ENCODE peak calls at places on chromosomes 16 and 17, in four cellular contexts. One of them, this sample, is unnamed.

GRCh38 chr17:27879987-27880608 is 13.1 kb downstream of the LYRM9 start:
- DNase-seq in effector memory CD4-positive, alpha-beta T cell: peak; percentile 45
- DNase-seq in aorta: peak; percentile 81
- DNase-seq in right atrium auricular region: no peak
- DNase-seq in this sample: peak; percentile 79

GRCh38 chr16:11006666-11007065 is 62.3 kb downstream of the CLEC16A start:
- DNase-seq in effector memory CD4-positive, alpha-beta T cell: no peak
- DNase-seq in aorta: no peak
- DNase-seq in right atrium auricular region: no peak
- DNase-seq in this sample: no peak

GRCh38 chr17:77240976-77241375 is 100.2 kb downstream of the SEC14L1 start:
- DNase-seq in effector memory CD4-positive, alpha-beta T cell: no peak
- DNase-seq in aorta: no peak
- DNase-seq in right atrium auricular region: no peak
- DNase-seq in this sample: no peak

GRCh38 chr16:81671738-81672597 is 107.1 kb upstream of the PLCG2 start:
- DNase-seq in effector memory CD4-positive, alpha-beta T cell: no peak
- DNase-seq in aorta: peak; percentile 62
- DNase-seq in right atrium auricular region: no peak
- DNase-seq in this sample: no peak

GRCh38 chr16:11105038-11105903 is 150.7 kb downstream of the SOCS1 start:
- DNase-seq in effector memory CD4-positive, alpha-beta T cell: no peak
- DNase-seq in aorta: no peak
- DNase-seq in right atrium auricular region: peak; percentile 73
- DNase-seq in this sample: peak; percentile 61

GRCh38 chr17:80794281-80795089 is 197.2 kb upstream of the CHMP6 start:
- DNase-seq in effector memory CD4-positive, alpha-beta T cell: no peak
- DNase-seq in aorta: peak; percentile 25
- DNase-seq in right atrium auricular region: no peak
- DNase-seq in this sample: no peak

GRCh38 chr16:78727536-78727935 is 628.1 kb downstream of the WWOX start:
- DNase-seq in effector memory CD4-positive, alpha-beta T cell: no peak
- DNase-seq in aorta: no peak
- DNase-seq in right atrium auricular region: no peak
- DNase-seq in this sample: no peak

GRCh38 chr17:30378191-30378796 is 433 bp upstream of the CPD start:
- DNase-seq in effector memory CD4-positive, alpha-beta T cell: peak; percentile 43
- DNase-seq in aorta: peak; percentile 80
- DNase-seq in right atrium auricular region: no peak
- DNase-seq in this sample: peak; percentile 41

GRCh38 chr16:3020604-3021448 is 658 bp downstream of the TNFRSF12A start:
- DNase-seq in effector memory CD4-positive, alpha-beta T cell: peak; percentile 67
- DNase-seq in aorta: peak; percentile 98
- DNase-seq in right atrium auricular region: peak; percentile 85
- DNase-seq in this sample: peak; percentile 82

GRCh38 chr17:3961564-3962047 is 2.6 kb downstream of the ATP2A3 start:
- DNase-seq in effector memory CD4-positive, alpha-beta T cell: no peak
- DNase-seq in aorta: no peak
- DNase-seq in right atrium auricular region: no peak
- DNase-seq in this sample: no peak

GRCh38 chr17:75904749-75905521 is at the start of gene MRPL38:
- DNase-seq in effector memory CD4-positive, alpha-beta T cell: peak; percentile 89
- DNase-seq in aorta: peak; percentile 95
- DNase-seq in right atrium auricular region: peak; percentile 88
- DNase-seq in this sample: peak; percentile 97

GRCh38 chr17:75909051-75909811 is 4.5 kb upstream of the MRPL38 start:
- DNase-seq in effector memory CD4-positive, alpha-beta T cell: no peak
- DNase-seq in aorta: no peak
- DNase-seq in right atrium auricular region: no peak
- DNase-seq in this sample: no peak

GRCh38 chr17:75908201-75908600 is 3.5 kb upstream of the MRPL38 start:
- DNase-seq in effector memory CD4-positive, alpha-beta T cell: no peak
- DNase-seq in aorta: no peak
- DNase-seq in right atrium auricular region: peak; percentile 75
- DNase-seq in this sample: peak; percentile 84

GRCh38 chr17:75909812-75910274 is 5.2 kb upstream of the MRPL38 start:
- DNase-seq in effector memory CD4-positive, alpha-beta T cell: no peak
- DNase-seq in aorta: no peak
- DNase-seq in right atrium auricular region: no peak
- DNase-seq in this sample: peak; percentile 60

DNA sequence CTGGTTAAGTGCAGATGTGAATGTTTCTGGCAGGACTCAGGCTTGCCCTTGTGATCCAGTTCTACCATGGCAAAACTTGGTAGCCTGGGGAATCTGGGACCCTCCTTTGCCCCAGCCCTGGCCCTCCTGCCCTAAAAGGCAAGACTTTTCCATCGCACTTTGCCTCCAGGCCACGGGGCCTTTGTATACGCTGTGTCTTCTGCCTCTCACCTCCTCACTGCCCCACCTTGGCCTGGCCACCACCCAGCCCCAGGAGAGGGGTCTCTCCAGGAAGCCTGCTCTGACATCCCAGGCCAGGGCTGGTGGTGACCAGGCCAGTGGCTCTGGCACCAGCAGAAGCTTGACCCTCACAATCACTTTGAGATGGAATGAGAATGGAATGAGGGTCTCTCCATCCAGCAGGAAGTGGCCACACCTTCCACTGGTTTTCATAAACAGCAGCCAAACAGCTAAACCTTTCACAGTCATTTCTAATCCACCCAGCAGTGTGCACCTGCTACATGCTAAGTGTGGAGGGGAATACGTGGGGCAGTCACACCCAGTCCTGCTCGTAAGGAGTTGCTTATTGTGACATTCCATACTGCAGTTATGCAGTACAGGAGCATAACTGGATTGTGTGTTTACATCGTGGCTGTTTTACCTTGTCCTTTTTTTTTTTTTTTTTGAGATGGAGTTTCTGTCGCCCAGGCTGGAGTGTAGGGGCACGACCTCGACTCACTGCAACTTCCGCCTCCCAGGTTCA is 1.6 kb upstream of the MRPL38 start:
- DNase-seq in effector memory CD4-positive, alpha-beta T cell: no peak
- DNase-seq in aorta: no peak
- DNase-seq in right atrium auricular region: no peak
- DNase-seq in this sample: no peak
- H3K27ac ChIP-seq in effector memory CD4-positive, alpha-beta T cell: no peak overlapping the region
- H3K27ac ChIP-seq in aorta: no peak overlapping the region
- H3K27ac ChIP-seq in right atrium auricular region: no peak overlapping the region
- H3K27ac ChIP-seq in this sample: no peak overlapping the region

GRCh38 chr16:5367960-5368359 is 270.4 kb upstream of the EEF2KMT start:
- DNase-seq in effector memory CD4-positive, alpha-beta T cell: no peak
- DNase-seq in aorta: no peak
- DNase-seq in right atrium auricular region: no peak
- DNase-seq in this sample: no peak
- H3K27me3 ChIP-seq in effector memory CD4-positive, alpha-beta T cell: no peaks in the 10 kb centered on the region
- H3K27me3 ChIP-seq in aorta: no peaks in the 10 kb centered on the region
- H3K27me3 ChIP-seq in right atrium auricular region: no peaks in the 10 kb centered on the region
- H3K27me3 ChIP-seq in this sample: no peaks in the 10 kb centered on the region

DNA sequence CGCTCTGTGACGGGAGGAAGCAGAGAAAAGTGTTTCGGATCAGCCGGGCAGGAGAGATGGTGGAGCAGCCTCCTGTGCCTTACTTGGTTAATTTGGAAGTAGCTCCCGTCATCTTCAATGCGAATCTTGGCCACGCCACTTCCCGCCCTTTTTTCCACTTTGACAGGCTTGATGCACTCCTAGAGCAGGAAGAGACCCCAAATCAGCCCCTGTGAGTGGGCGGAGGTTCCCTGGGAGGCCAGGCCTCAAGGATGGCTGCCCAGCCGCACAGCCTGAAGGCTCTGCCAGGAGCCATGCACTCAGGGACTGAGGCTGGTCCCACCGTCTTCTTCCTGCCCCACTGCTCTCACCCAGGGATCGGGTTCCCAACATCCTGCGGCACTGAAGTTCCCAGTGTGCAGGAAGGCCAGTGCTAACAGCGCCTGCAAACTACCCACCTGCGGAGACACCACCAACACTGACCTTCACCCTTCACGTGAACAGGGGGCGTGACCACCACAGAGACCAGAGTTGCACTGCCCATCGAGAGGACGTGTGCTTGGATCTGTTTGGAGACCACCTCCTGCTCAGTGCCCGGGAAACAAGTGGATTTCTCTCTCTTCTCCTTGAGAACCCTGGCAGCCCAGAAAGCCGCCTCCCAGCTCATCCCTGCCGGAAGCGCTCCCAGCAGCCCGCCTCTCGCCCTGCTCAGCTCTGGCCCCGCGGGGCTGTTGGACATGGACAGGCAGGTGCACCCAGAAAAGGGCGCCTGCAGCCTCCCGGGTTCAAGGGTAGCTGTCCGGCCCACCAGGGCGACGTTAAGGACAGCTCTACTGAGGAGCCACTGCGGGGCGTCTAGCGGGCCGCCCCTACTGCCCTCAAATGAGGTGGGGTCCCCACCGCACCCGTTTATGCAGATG is 988 bp downstream of the CIAO3 start:
- DNase-seq in effector memory CD4-positive, alpha-beta T cell: no peak
- DNase-seq in aorta: no peak
- DNase-seq in right atrium auricular region: no peak
- DNase-seq in this sample: no peak
- H3K4me3 ChIP-seq in effector memory CD4-positive, alpha-beta T cell: peak overlapping the region; percentile 94
- H3K4me3 ChIP-seq in aorta: peak overlapping the region; percentile 71
- H3K4me3 ChIP-seq in right atrium auricular region: peak overlapping the region; percentile 61
- H3K4me3 ChIP-seq in this sample: peak overlapping the region; percentile 84

GRCh38 chr17:66779186-66779585 is 55.7 kb upstream of the CACNG5 start:
- DNase-seq in effector memory CD4-positive, alpha-beta T cell: no peak
- DNase-seq in aorta: no peak
- DNase-seq in right atrium auricular region: no peak
- DNase-seq in this sample: no peak
- H3K27ac ChIP-seq in effector memory CD4-positive, alpha-beta T cell: no peak overlapping the region
- H3K27ac ChIP-seq in aorta: no peak overlapping the region
- H3K27ac ChIP-seq in right atrium auricular region: no peak overlapping the region
- H3K27ac ChIP-seq in this sample: no peak overlapping the region

DNA sequence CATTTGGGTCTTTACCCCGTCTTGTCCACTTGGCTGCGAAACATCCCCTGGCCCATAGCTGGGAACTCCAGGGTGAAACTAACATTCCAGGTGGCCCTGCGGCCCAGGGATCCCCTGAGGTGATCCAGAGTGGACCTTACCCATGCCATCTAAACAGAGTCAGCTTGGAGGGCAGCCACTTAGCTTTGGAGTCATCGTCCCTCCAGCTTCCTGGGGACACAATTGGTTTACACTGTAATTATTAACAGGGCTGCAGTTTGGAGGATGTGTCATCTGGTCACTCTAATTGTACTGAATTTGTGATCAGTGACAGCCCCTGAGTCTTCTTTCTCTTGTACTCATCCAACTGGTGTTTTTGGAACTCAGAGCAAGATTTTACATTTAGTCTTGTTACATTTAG is 149.9 kb downstream of the ENGASE start:
- DNase-seq in effector memory CD4-positive, alpha-beta T cell: no peak
- DNase-seq in aorta: no peak
- DNase-seq in right atrium auricular region: no peak
- DNase-seq in this sample: no peak
- H3K27me3 ChIP-seq in effector memory CD4-positive, alpha-beta T cell: peaks cover 10% of the 10 kb centered on the region
- H3K27me3 ChIP-seq in aorta: no peaks in the 10 kb centered on the region
- H3K27me3 ChIP-seq in right atrium auricular region: no peaks in the 10 kb centered on the region
- H3K27me3 ChIP-seq in this sample: no peaks in the 10 kb centered on the region

GRCh38 chr17:57604771-57605733 is 140.0 kb downstream of the CCDC182 start:
- DNase-seq in effector memory CD4-positive, alpha-beta T cell: peak; percentile 12
- DNase-seq in aorta: peak; percentile 73
- DNase-seq in right atrium auricular region: peak; percentile 68
- DNase-seq in this sample: peak; percentile 78
- H3K4me3 ChIP-seq in effector memory CD4-positive, alpha-beta T cell: peak overlapping the region; percentile 12
- H3K4me3 ChIP-seq in aorta: no peak overlapping the region
- H3K4me3 ChIP-seq in right atrium auricular region: no peak overlapping the region
- H3K4me3 ChIP-seq in this sample: no peak overlapping the region

DNA sequence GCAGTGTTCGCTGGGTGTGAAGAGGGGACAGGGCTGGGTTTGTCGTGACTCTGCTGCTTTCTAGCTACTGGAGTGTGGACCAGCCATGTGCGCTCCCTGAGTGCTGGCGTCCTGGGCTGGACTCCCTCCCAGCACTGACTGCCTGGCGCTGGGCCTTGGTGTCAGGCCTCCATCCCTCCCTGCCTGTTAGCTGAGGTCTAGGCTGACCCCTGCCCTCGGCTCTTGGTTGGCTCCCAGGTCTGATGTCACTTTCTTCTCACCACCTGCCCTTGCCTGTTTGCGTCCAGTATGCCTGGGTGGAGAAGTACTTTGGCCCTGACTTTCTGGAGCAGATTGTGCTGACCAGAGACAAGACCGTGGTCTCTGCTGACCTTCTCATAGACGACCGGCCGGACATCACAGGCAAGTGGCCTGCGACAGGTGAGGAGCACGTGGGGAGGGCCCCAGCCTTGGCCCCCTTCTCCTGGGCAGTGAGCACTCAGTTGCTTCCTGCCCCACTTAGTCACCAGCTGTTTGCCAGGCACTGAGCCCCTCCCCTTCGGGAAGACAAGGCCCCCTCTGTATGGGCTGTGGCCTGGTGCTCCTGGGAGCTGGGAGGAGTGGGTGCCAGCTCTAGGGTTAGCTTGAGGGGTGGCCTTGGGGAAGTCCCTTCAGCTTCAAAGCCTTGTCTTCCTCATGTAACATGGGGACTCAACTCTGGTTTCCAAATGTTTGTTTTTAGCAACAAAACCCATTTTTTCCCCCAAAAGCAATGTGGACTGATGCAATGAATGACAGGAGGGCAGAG is 41.5 kb downstream of the NT5M start:
- DNase-seq in effector memory CD4-positive, alpha-beta T cell: no peak
- DNase-seq in aorta: peak; percentile 52
- DNase-seq in right atrium auricular region: no peak
- DNase-seq in this sample: peak; percentile 10
- H3K27ac ChIP-seq in effector memory CD4-positive, alpha-beta T cell: no peak overlapping the region
- H3K27ac ChIP-seq in aorta: no peak overlapping the region
- H3K27ac ChIP-seq in right atrium auricular region: no peak overlapping the region
- H3K27ac ChIP-seq in this sample: no peak overlapping the region

DNA sequence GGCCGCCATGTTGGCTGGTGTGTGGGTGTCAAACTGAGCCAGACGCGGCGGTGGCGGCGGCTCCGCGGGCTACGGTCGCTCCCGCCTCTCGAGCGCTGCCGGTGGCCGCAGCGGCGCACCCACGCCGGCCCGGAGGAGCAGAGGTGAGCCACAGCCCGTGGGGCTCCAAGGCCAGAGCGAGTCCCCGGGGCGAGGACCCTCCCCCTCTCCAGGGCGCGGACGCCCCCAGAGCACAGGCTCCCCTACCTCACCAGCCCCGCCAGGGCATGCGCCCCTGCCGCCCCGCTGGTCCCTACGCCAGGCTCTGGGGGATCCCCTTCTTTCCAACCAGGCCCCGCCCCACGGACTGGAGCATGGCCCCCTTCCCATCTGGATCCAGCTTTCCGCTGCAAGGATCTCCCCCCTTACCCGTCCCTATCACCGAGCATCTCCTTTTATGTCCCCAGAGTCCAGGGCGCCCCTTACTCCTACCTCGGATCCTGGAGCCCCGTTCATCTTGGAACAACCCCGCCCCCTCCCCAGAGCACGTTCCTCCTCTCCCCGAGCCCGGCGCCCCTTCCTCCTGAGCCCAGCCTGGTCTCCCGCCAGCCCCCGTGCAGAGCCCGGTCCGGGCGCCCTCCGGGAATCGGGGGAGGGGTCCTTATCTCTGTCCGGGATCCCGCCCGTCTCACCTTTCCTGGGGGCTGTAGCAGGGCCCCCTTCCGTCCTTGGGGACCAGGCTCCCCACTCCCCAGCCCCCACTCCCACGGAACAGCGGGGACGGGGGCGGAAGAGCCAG is 412 bp downstream of the EPN2 start:
- DNase-seq in effector memory CD4-positive, alpha-beta T cell: peak; percentile 17
- DNase-seq in aorta: peak; percentile 81
- DNase-seq in right atrium auricular region: no peak
- DNase-seq in this sample: peak; percentile 82
- H3K27me3 ChIP-seq in effector memory CD4-positive, alpha-beta T cell: no peaks in the 10 kb centered on the region
- H3K27me3 ChIP-seq in aorta: no peaks in the 10 kb centered on the region
- H3K27me3 ChIP-seq in right atrium auricular region: no peaks in the 10 kb centered on the region
- H3K27me3 ChIP-seq in this sample: no peaks in the 10 kb centered on the region

This sample was measured in right cardiac atrium.